ENCODE peak calls at places on chromosomes 6 and 20, in four cellular contexts. Q, T, U and J are unnamed samples.

GRCh38 chr20:62938105-62938888 is at the start of gene GID8:
- DNase-seq in Q (peak), T (peak), U (peak), J (peak)

GRCh38 chr6:128932061-128932460 is 49.1 kb downstream of the LAMA2 start:
- DNase-seq in Q (peak), T (peak), U (peak), J (no peak)

GRCh38 chr6:41731561-41732086 is 3.8 kb downstream of the TFEB start:
- DNase-seq in Q (no peak), T (no peak), U (no peak), J (no peak)

GRCh38 chr6:39189915-39190544 is 39.2 kb downstream of the KCNK5 start:
- DNase-seq in Q (peak), T (no peak), U (peak), J (peak)

GRCh38 chr6:169853196-169854082 is 102.0 kb downstream of the ERMARD start:
- DNase-seq in Q (no peak), T (no peak), U (no peak), J (no peak)

GRCh38 chr6:21386744-21387143 is 206.8 kb upstream of the SOX4 start:
- DNase-seq in Q (no peak), T (no peak), U (no peak), J (no peak)

GRCh38 chr6:22036699-22037098 is 260.1 kb downstream of the PRL start:
- DNase-seq in Q (no peak), T (no peak), U (no peak), J (no peak)

GRCh38 chr6:72861059-72861458 is 239.2 kb downstream of the KCNQ5 start:
- DNase-seq in Q (no peak), T (peak), U (peak), J (no peak)

GRCh38 chr6:52503853-52504777 is 72.7 kb downstream of the TRAM2 start:
- DNase-seq in Q (peak), T (peak), U (peak), J (peak)

GRCh38 chr20:48750941-48751620 is 76.7 kb downstream of the PREX1 start:
- DNase-seq in Q (no peak), T (peak), U (no peak), J (no peak)

GRCh38 chr6:53793318-53793975 is 1.4 kb upstream of the LRRC1 start:
- DNase-seq in Q (peak), T (peak), U (peak), J (no peak)

GRCh38 chr20:1741309-1742048 is 83.9 kb upstream of the SIRPG start:
- DNase-seq in Q (no peak), T (no peak), U (no peak), J (no peak)

DNA sequence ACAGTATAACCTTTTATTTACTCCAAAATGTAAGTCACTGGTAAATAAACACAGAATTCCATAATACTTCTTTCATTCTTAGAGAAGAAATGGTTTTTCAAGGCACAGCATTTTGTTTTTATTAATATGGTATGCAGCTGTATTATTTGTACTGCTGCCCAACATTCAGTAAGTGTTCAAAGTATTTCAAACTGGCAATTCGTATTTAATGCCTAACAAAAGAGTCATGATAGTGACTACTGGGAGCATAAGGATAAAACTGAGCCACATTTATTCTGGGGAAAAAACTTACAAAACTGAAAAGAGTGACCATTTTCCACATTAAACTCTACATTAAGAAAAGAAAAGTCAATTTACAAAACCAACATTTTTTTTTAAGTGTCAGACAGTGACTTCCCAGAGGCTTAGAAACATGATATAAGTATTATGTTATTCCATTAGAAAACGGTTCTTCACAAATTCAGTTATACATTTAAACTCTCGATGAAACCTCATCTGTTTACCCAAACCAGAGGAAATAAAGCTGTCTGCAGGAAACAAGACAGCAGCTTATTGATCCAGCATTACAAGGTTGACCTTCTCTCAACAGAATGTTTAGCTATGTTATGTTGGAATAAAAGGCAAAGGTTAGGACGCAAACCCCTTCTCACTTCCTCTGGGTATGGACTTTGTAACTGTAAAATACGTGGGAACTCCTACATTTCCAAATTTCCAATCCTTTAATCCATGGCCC is 24.3 kb downstream of the EPB41L2 start:
- DNase-seq in Q (peak), T (peak), U (peak), J (no peak)
- H3K4me3 ChIP-seq in Q (peak), T (no peak), U (peak), J (peak)

GRCh38 chr20:14334306-14334930 is 3.0 kb downstream of the FLRT3 start:
- DNase-seq in Q (peak), T (peak), U (peak), J (peak)
- H3K4me3 ChIP-seq in Q (peak), T (no peak), U (peak), J (peak)

GRCh38 chr6:28206527-28207243 is 18.4 kb upstream of the ZSCAN9 start:
- DNase-seq in Q (no peak), T (no peak), U (peak), J (peak)
- H3K4me3 ChIP-seq in Q (peak), T (no peak), U (peak), J (peak)

GRCh38 chr20:31573555-31574295 is 31.4 kb upstream of the ID1 start:
- DNase-seq in Q (no peak), T (no peak), U (peak), J (no peak)
- H3K4me3 ChIP-seq in Q (peak), T (peak), U (peak), J (peak)